ENCODE peak calls at places on chromosome 4, in four cellular contexts. One of them, this sample, is unnamed.

GRCh38 chr4:41784191-41784979 is 35.9 kb upstream of the PHOX2B start:
- DNase-seq in AG04449: no peak
- DNase-seq in GM18507: no peak
- DNase-seq in fibroblast of gingiva: no peak
- DNase-seq in this sample: no peak

GRCh38 chr4:111854494-111855087 is 290.7 kb upstream of the FAM241A start:
- DNase-seq in AG04449: no peak
- DNase-seq in GM18507: no peak
- DNase-seq in fibroblast of gingiva: peak
- DNase-seq in this sample: no peak

GRCh38 chr4:15163284-15163645 is 161.0 kb downstream of the CPEB2 start:
- DNase-seq in AG04449: no peak
- DNase-seq in GM18507: no peak
- DNase-seq in fibroblast of gingiva: no peak
- DNase-seq in this sample: no peak

GRCh38 chr4:90127223-90127705 is at the start of gene CCSER1:
- DNase-seq in GM18507: no peak
- DNase-seq in AG04449: no peak
- DNase-seq in fibroblast of gingiva: peak
- DNase-seq in this sample: no peak

GRCh38 chr4:153465583-153465921 is 608 bp upstream of the TMEM131L start:
- DNase-seq in AG04449: no peak
- DNase-seq in GM18507: no peak
- DNase-seq in fibroblast of gingiva: peak
- DNase-seq in this sample: no peak

GRCh38 chr4:2255501-2256155 is 6.3 kb downstream of the MXD4 start:
- DNase-seq in fibroblast of gingiva: no peak
- DNase-seq in AG04449: no peak
- DNase-seq in GM18507: no peak
- DNase-seq in this sample: no peak

GRCh38 chr4:150337709-150338108 is 244.2 kb upstream of the MAB21L2 start:
- DNase-seq in AG04449: peak
- DNase-seq in fibroblast of gingiva: peak
- DNase-seq in GM18507: no peak
- DNase-seq in this sample: no peak

GRCh38 chr4:88533937-88534750 is 10.6 kb upstream of the PYURF start:
- DNase-seq in GM18507: no peak
- DNase-seq in AG04449: peak
- DNase-seq in fibroblast of gingiva: peak
- DNase-seq in this sample: no peak

GRCh38 chr4:2886622-2887021 is 43.0 kb downstream of the ADD1 start:
- DNase-seq in GM18507: no peak
- DNase-seq in AG04449: no peak
- DNase-seq in fibroblast of gingiva: no peak
- DNase-seq in this sample: no peak

GRCh38 chr4:27217261-27217769 is 356.7 kb downstream of the STIM2 start:
- DNase-seq in GM18507: no peak
- DNase-seq in fibroblast of gingiva: no peak
- DNase-seq in AG04449: no peak
- DNase-seq in this sample: no peak

GRCh38 chr4:62455871-62456270 is 1255.7 kb downstream of the ADGRL3 start:
- DNase-seq in AG04449: no peak
- DNase-seq in GM18507: no peak
- DNase-seq in fibroblast of gingiva: no peak
- DNase-seq in this sample: no peak

GRCh38 chr4:74004668-74005067 is 6.2 kb upstream of the CXCL5 start:
- DNase-seq in fibroblast of gingiva: no peak
- DNase-seq in GM18507: no peak
- DNase-seq in AG04449: no peak
- DNase-seq in this sample: no peak

GRCh38 chr4:63233679-63234078 is 1175.6 kb downstream of the TECRL start:
- DNase-seq in fibroblast of gingiva: no peak
- DNase-seq in GM18507: no peak
- DNase-seq in AG04449: no peak
- DNase-seq in this sample: no peak

GRCh38 chr4:135201081-135201480 is 999.5 kb upstream of the PABPC4L start:
- DNase-seq in GM18507: no peak
- DNase-seq in AG04449: no peak
- DNase-seq in fibroblast of gingiva: no peak
- DNase-seq in this sample: no peak

GRCh38 chr4:1056671-1057402 is 45.4 kb downstream of the FGFRL1 start:
- DNase-seq in AG04449: no peak
- DNase-seq in GM18507: no peak
- DNase-seq in fibroblast of gingiva: no peak
- DNase-seq in this sample: no peak

GRCh38 chr4:10050171-10051120 is 29.1 kb upstream of the SLC2A9 start:
- DNase-seq in fibroblast of gingiva: no peak
- DNase-seq in GM18507: no peak
- DNase-seq in AG04449: no peak
- DNase-seq in this sample: no peak

GRCh38 chr4:11297627-11298026 is 131.1 kb downstream of the HS3ST1 start:
- DNase-seq in fibroblast of gingiva: no peak
- DNase-seq in AG04449: no peak
- DNase-seq in GM18507: no peak
- DNase-seq in this sample: no peak

GRCh38 chr4:141782205-141782604 is 145.8 kb downstream of the IL15 start:
- DNase-seq in AG04449: no peak
- DNase-seq in fibroblast of gingiva: no peak
- DNase-seq in GM18507: no peak
- DNase-seq in this sample: no peak

GRCh38 chr4:11428701-11429571 is at the start of gene HS3ST1:
- DNase-seq in GM18507: peak
- DNase-seq in fibroblast of gingiva: no peak
- DNase-seq in AG04449: no peak
- DNase-seq in this sample: peak

GRCh38 chr4:44016582-44017421 is 431.8 kb downstream of the KCTD8 start:
- DNase-seq in fibroblast of gingiva: no peak
- DNase-seq in GM18507: no peak
- DNase-seq in AG04449: no peak
- DNase-seq in this sample: no peak

This sample was measured in GM19239.